ENCODE peak calls at places on chromosome 10, in seven cellular contexts. V, T, Z, K, Y, W and R are unnamed samples.
A peak's percentile ranks its signal among the peaks of the same experiment; 100 is the strongest.

GRCh38 chr10:129522041-129522585 is 55.1 kb downstream of the MGMT start:
- DNase-seq in K (no peak), T (no peak), V (no peak), Z (peak; percentile 44), Y (no peak), W (no peak), R (no peak)

GRCh38 chr10:5861269-5862031 is 28.2 kb downstream of the ANKRD16 start:
- DNase-seq in T (no peak), W (no peak), K (no peak), V (no peak), Z (no peak), Y (peak; percentile 80), R (no peak)

GRCh38 chr10:122034149-122034756 is 45.3 kb downstream of the TACC2 start:
- DNase-seq in Z (no peak), W (no peak), V (no peak), T (no peak), Y (peak; percentile 89), K (no peak), R (no peak)

GRCh38 chr10:497898-498451 is 191.5 kb downstream of the DIP2C start:
- DNase-seq in W (no peak), T (no peak), Z (no peak), K (no peak), Y (no peak), V (no peak), R (no peak)

GRCh38 chr10:78568664-78569063 is 500.1 kb upstream of the ZMIZ1 start:
- DNase-seq in Y (no peak), K (no peak), W (no peak), V (no peak), T (no peak), Z (no peak), R (no peak)

GRCh38 chr10:38118072-38118807 is 24.1 kb downstream of the ZNF37A start:
- DNase-seq in Z (peak; percentile 5), T (no peak), V (no peak), K (no peak), W (no peak), Y (peak; percentile 26), R (no peak)

GRCh38 chr10:131694963-131695813 is 205.6 kb upstream of the PPP2R2D start:
- DNase-seq in T (no peak), K (no peak), W (no peak), V (no peak), Z (no peak), Y (no peak), R (no peak)

GRCh38 chr10:5956146-5956914 is 21.0 kb downstream of the IL15RA start:
- DNase-seq in K (no peak), Z (no peak), V (no peak), Y (no peak), W (no peak), T (no peak), R (no peak)

GRCh38 chr10:89553064-89553734 is 17.8 kb upstream of the SLC16A12 start:
- DNase-seq in Z (no peak), K (no peak), Y (peak; percentile 88), T (no peak), V (no peak), W (no peak), R (no peak)

GRCh38 chr10:74071151-74071550 is 73.2 kb downstream of the VCL start:
- DNase-seq in W (no peak), V (no peak), Z (peak; percentile 58), T (no peak), K (no peak), Y (no peak), R (no peak)

GRCh38 chr10:21077681-21078080 is 180.6 kb upstream of the NEBL start:
- DNase-seq in K (no peak), T (no peak), V (no peak), Y (no peak), W (no peak), Z (no peak), R (no peak)

GRCh38 chr10:102157224-102157623 is 5.0 kb downstream of the NOLC1 start:
- DNase-seq in K (no peak), W (no peak), Z (no peak), Y (no peak), V (no peak), T (no peak), R (no peak)

GRCh38 chr10:123522702-123523312 is 143.3 kb upstream of the GPR26 start:
- DNase-seq in Z (no peak), W (peak; percentile 32), T (no peak), V (no peak), Y (no peak), K (no peak), R (no peak)

GRCh38 chr10:6054884-6055283 is 7.3 kb downstream of the IL2RA start:
- DNase-seq in W (no peak), T (no peak), Y (no peak), Z (no peak), V (no peak), K (no peak), R (no peak)

GRCh38 chr10:62018141-62018911 is 116.8 kb downstream of the ARID5B start:
- DNase-seq in T (no peak), Z (no peak), K (no peak), W (no peak), Y (no peak), V (no peak), R (no peak)

GRCh38 chr10:97713351-97713827 is at the start of gene MARVELD1:
- DNase-seq in W (no peak), T (peak; percentile 78), Z (peak; percentile 92), K (peak; percentile 44), V (peak; percentile 79), Y (peak; percentile 63), R (peak; percentile 61)

GRCh38 chr10:68221196-68221595 is 10.7 kb downstream of the ATOH7 start:
- DNase-seq in V (no peak), K (no peak), Y (no peak), W (no peak), T (no peak), Z (no peak), R (no peak)

GRCh38 chr10:68218786-68219185 is 13.1 kb downstream of the ATOH7 start:
- DNase-seq in W (no peak), K (no peak), Z (no peak), T (no peak), Y (no peak), V (no peak), R (no peak)

GRCh38 chr10:68224810-68225209 is 7.1 kb downstream of the ATOH7 start:
- DNase-seq in T (no peak), W (no peak), K (no peak), V (no peak), Y (peak; percentile 86), Z (no peak), R (no peak)

DNA sequence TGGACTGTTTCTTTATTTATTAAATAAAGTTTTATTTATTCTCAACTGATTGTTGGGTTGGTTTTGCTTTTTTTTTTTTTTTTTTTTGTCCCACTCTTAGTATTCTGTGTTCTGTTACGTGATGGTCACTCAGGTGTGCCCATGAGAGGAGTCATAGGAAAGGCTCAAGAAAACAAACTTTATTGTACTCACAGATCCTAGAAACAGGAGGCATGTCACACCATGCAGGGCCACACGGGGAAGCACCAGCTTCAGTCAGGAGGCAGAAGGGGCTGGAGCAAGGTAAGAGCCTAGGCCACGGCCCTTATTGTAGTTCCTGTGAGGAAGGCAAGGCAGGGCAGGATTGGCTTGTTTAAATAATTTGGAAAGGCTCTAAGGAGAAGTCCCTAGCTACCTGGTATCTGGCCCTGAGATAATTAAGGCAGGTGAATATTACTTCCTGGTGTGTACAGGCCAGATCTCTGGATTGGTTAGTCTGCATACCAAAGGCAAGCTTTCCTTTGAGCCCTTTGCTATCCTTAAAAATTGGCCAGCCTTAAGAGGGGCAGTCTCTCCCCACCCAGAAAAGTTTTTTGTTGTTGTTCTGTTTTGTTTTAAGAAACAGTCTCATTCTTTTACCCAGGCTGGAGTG is 8.3 kb downstream of the ATOH7 start:
- DNase-seq in T (no peak), K (no peak), V (no peak), Z (peak; percentile 80), Y (no peak), W (no peak), R (no peak)
- TF ChIP-seq CTCF in T (no peak), K (no peak), V (no peak), Z (peak; percentile 34), Y (peak; percentile 20), W (peak; percentile 6), R (no peak)

GRCh38 chr10:116690356-116691078 is 51.8 kb downstream of the HSPA12A start:
- DNase-seq in K (no peak), T (peak; percentile 41), Z (peak; percentile 69), W (no peak), V (peak; percentile 42), Y (peak; percentile 18), R (peak; percentile 51)
- TF ChIP-seq CTCF in K (no peak), T (no peak), Z (peak; percentile 61), W (no peak), V (peak; percentile 41), Y (peak; percentile 32), R (peak; percentile 13)

GRCh38 chr10:71548494-71548846 is 151.8 kb downstream of the CDH23 start:
- DNase-seq in V (peak; percentile 28), W (no peak), T (peak; percentile 30), Y (no peak), Z (no peak), K (peak; percentile 57), R (peak; percentile 78)
- TF ChIP-seq CTCF in V (peak; percentile 15), W (peak; percentile 55), T (peak; percentile 39), Y (peak; percentile 13), Z (peak; percentile 53), K (peak; percentile 42), R (peak; percentile 73)

GRCh38 chr10:58967551-58968418 is 208.7 kb upstream of the PHYHIPL start:
- DNase-seq in V (no peak), T (peak; percentile 74), Z (peak; percentile 89), Y (peak; percentile 43), W (peak; percentile 7), K (peak; percentile 18), R (peak; percentile 64)

GRCh38 chr10:58965855-58966254 is 210.6 kb upstream of the PHYHIPL start:
- DNase-seq in Z (no peak), V (no peak), W (no peak), T (no peak), Y (no peak), K (no peak), R (no peak)

GRCh38 chr10:58963723-58964124 is 212.7 kb upstream of the PHYHIPL start:
- DNase-seq in V (no peak), Y (no peak), K (no peak), W (no peak), T (no peak), Z (peak; percentile 88), R (no peak)

GRCh38 chr10:58957517-58957916 is 218.9 kb upstream of the PHYHIPL start:
- DNase-seq in W (no peak), Z (no peak), T (no peak), V (no peak), K (no peak), Y (no peak), R (no peak)

DNA sequence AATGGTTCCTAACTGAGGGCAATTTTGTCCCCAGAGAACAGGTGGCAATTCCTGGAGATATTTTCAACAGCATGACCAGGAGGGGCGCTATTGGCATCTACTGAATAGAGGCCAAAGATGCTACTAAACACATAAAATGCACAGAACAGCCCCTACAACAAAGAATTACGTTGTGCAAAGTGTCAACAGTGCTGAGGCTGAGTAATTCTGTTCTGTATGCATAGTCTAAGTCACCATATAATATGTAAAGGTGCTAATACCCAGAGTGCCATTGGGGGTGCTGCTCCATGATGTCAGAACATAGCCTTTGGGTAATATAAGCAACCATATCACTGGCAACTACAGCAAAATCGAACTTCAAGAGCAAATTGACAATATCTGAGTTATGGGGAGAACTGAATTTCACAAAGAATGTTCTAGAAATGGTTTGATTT is 213.3 kb upstream of the PHYHIPL start:
- DNase-seq in Y (peak; percentile 10), K (no peak), T (peak; percentile 17), Z (peak; percentile 83), V (no peak), W (no peak), R (peak; percentile 32)
- TF ChIP-seq CTCF in Y (peak; percentile 29), K (peak; percentile 4), T (peak; percentile 28), Z (peak; percentile 85), V (no peak), W (peak; percentile 42), R (peak; percentile 55)

GRCh38 chr10:34001087-34001580 is 666.7 kb upstream of the NRP1 start:
- DNase-seq in T (no peak), W (no peak), K (no peak), Z (no peak), Y (no peak), V (no peak), R (no peak)
- TF ChIP-seq CTCF in T (no peak), W (no peak), K (no peak), Z (no peak), Y (peak; percentile 2), V (no peak), R (no peak)